ENCODE peak calls at places on chromosomes 5 and 9, in eight cellular contexts. One of them, this sample, is unnamed.

GRCh38 chr9:14170973-14171596 is 142.9 kb downstream of the NFIB start:
- DNase-seq in AML-193: no peak
- DNase-seq in anterior cingulate cortex: no peak
- DNase-seq in CD8-positive, alpha-beta T cell: no peak
- DNase-seq in effector memory CD4-positive, alpha-beta T cell: no peak
- DNase-seq in stimulated activated CD8-positive, alpha-beta memory T cell treated with anti-CD3 and anti-CD28 coated beads, Interleukin-15, amount 100 ng/mL, for 4 hours: no peak
- DNase-seq in foreskin fibroblast: peak
- DNase-seq in astrocyte of the spinal cord: peak
- DNase-seq in this sample: no peak

GRCh38 chr5:146732966-146733365 is 145.6 kb downstream of the PPP2R2B start:
- DNase-seq in effector memory CD4-positive, alpha-beta T cell: no peak
- DNase-seq in astrocyte of the spinal cord: no peak
- DNase-seq in anterior cingulate cortex: no peak
- DNase-seq in CD8-positive, alpha-beta T cell: no peak
- DNase-seq in foreskin fibroblast: no peak
- DNase-seq in AML-193: no peak
- DNase-seq in stimulated activated CD8-positive, alpha-beta memory T cell treated with anti-CD3 and anti-CD28 coated beads, Interleukin-15, amount 100 ng/mL, for 4 hours: no peak
- DNase-seq in this sample: no peak

GRCh38 chr5:88060194-88060593 is 208.5 kb downstream of the TMEM161B start:
- DNase-seq in astrocyte of the spinal cord: no peak
- DNase-seq in CD8-positive, alpha-beta T cell: no peak
- DNase-seq in AML-193: no peak
- DNase-seq in anterior cingulate cortex: no peak
- DNase-seq in effector memory CD4-positive, alpha-beta T cell: no peak
- DNase-seq in foreskin fibroblast: no peak
- DNase-seq in stimulated activated CD8-positive, alpha-beta memory T cell treated with anti-CD3 and anti-CD28 coated beads, Interleukin-15, amount 100 ng/mL, for 4 hours: no peak
- DNase-seq in this sample: no peak

GRCh38 chr9:108850293-108850897 is 5.4 kb downstream of the ACTL7B start:
- DNase-seq in stimulated activated CD8-positive, alpha-beta memory T cell treated with anti-CD3 and anti-CD28 coated beads, Interleukin-15, amount 100 ng/mL, for 4 hours: no peak
- DNase-seq in anterior cingulate cortex: no peak
- DNase-seq in AML-193: peak
- DNase-seq in CD8-positive, alpha-beta T cell: no peak
- DNase-seq in effector memory CD4-positive, alpha-beta T cell: no peak
- DNase-seq in foreskin fibroblast: peak
- DNase-seq in astrocyte of the spinal cord: peak
- DNase-seq in this sample: no peak

GRCh38 chr5:106656821-106657220 is 1013.9 kb downstream of the EFNA5 start:
- DNase-seq in AML-193: no peak
- DNase-seq in effector memory CD4-positive, alpha-beta T cell: no peak
- DNase-seq in astrocyte of the spinal cord: no peak
- DNase-seq in foreskin fibroblast: no peak
- DNase-seq in stimulated activated CD8-positive, alpha-beta memory T cell treated with anti-CD3 and anti-CD28 coated beads, Interleukin-15, amount 100 ng/mL, for 4 hours: no peak
- DNase-seq in anterior cingulate cortex: no peak
- DNase-seq in CD8-positive, alpha-beta T cell: no peak
- DNase-seq in this sample: no peak

GRCh38 chr9:120655005-120655622 is 59.2 kb downstream of the MEGF9 start:
- DNase-seq in stimulated activated CD8-positive, alpha-beta memory T cell treated with anti-CD3 and anti-CD28 coated beads, Interleukin-15, amount 100 ng/mL, for 4 hours: no peak
- DNase-seq in effector memory CD4-positive, alpha-beta T cell: no peak
- DNase-seq in astrocyte of the spinal cord: peak
- DNase-seq in foreskin fibroblast: peak
- DNase-seq in AML-193: no peak
- DNase-seq in anterior cingulate cortex: no peak
- DNase-seq in CD8-positive, alpha-beta T cell: no peak
- DNase-seq in this sample: no peak

GRCh38 chr9:124660341-124660801 is 110.7 kb downstream of the NR6A1 start:
- DNase-seq in effector memory CD4-positive, alpha-beta T cell: no peak
- DNase-seq in stimulated activated CD8-positive, alpha-beta memory T cell treated with anti-CD3 and anti-CD28 coated beads, Interleukin-15, amount 100 ng/mL, for 4 hours: no peak
- DNase-seq in AML-193: peak
- DNase-seq in foreskin fibroblast: peak
- DNase-seq in anterior cingulate cortex: peak
- DNase-seq in astrocyte of the spinal cord: peak
- DNase-seq in CD8-positive, alpha-beta T cell: no peak
- DNase-seq in this sample: no peak

GRCh38 chr5:97420646-97421045 is 237.6 kb upstream of the RIOK2 start:
- DNase-seq in CD8-positive, alpha-beta T cell: no peak
- DNase-seq in effector memory CD4-positive, alpha-beta T cell: no peak
- DNase-seq in stimulated activated CD8-positive, alpha-beta memory T cell treated with anti-CD3 and anti-CD28 coated beads, Interleukin-15, amount 100 ng/mL, for 4 hours: no peak
- DNase-seq in astrocyte of the spinal cord: no peak
- DNase-seq in foreskin fibroblast: no peak
- DNase-seq in anterior cingulate cortex: no peak
- DNase-seq in AML-193: no peak
- DNase-seq in this sample: no peak

GRCh38 chr9:131943397-131943796 is 136.3 kb downstream of the MED27 start:
- DNase-seq in effector memory CD4-positive, alpha-beta T cell: no peak
- DNase-seq in AML-193: no peak
- DNase-seq in foreskin fibroblast: no peak
- DNase-seq in astrocyte of the spinal cord: no peak
- DNase-seq in stimulated activated CD8-positive, alpha-beta memory T cell treated with anti-CD3 and anti-CD28 coated beads, Interleukin-15, amount 100 ng/mL, for 4 hours: no peak
- DNase-seq in anterior cingulate cortex: no peak
- DNase-seq in CD8-positive, alpha-beta T cell: no peak
- DNase-seq in this sample: no peak

GRCh38 chr5:58407042-58407709 is 52.7 kb downstream of the PLK2 start:
- DNase-seq in foreskin fibroblast: peak
- DNase-seq in CD8-positive, alpha-beta T cell: no peak
- DNase-seq in stimulated activated CD8-positive, alpha-beta memory T cell treated with anti-CD3 and anti-CD28 coated beads, Interleukin-15, amount 100 ng/mL, for 4 hours: no peak
- DNase-seq in anterior cingulate cortex: no peak
- DNase-seq in effector memory CD4-positive, alpha-beta T cell: no peak
- DNase-seq in astrocyte of the spinal cord: peak
- DNase-seq in AML-193: no peak
- DNase-seq in this sample: no peak

GRCh38 chr5:56055287-56055686 is 60.5 kb upstream of the IL6ST start:
- DNase-seq in CD8-positive, alpha-beta T cell: no peak
- DNase-seq in AML-193: no peak
- DNase-seq in stimulated activated CD8-positive, alpha-beta memory T cell treated with anti-CD3 and anti-CD28 coated beads, Interleukin-15, amount 100 ng/mL, for 4 hours: no peak
- DNase-seq in astrocyte of the spinal cord: no peak
- DNase-seq in anterior cingulate cortex: no peak
- DNase-seq in foreskin fibroblast: peak
- DNase-seq in effector memory CD4-positive, alpha-beta T cell: no peak
- DNase-seq in this sample: no peak

GRCh38 chr5:132103969-132104391 is 30.4 kb downstream of the CSF2 start:
- DNase-seq in effector memory CD4-positive, alpha-beta T cell: no peak
- DNase-seq in anterior cingulate cortex: no peak
- DNase-seq in foreskin fibroblast: no peak
- DNase-seq in CD8-positive, alpha-beta T cell: no peak
- DNase-seq in astrocyte of the spinal cord: no peak
- DNase-seq in stimulated activated CD8-positive, alpha-beta memory T cell treated with anti-CD3 and anti-CD28 coated beads, Interleukin-15, amount 100 ng/mL, for 4 hours: no peak
- DNase-seq in AML-193: no peak
- DNase-seq in this sample: no peak

GRCh38 chr5:2383678-2384025 is 367.8 kb downstream of the IRX2 start:
- DNase-seq in CD8-positive, alpha-beta T cell: no peak
- DNase-seq in foreskin fibroblast: no peak
- DNase-seq in stimulated activated CD8-positive, alpha-beta memory T cell treated with anti-CD3 and anti-CD28 coated beads, Interleukin-15, amount 100 ng/mL, for 4 hours: no peak
- DNase-seq in astrocyte of the spinal cord: no peak
- DNase-seq in effector memory CD4-positive, alpha-beta T cell: no peak
- DNase-seq in AML-193: no peak
- DNase-seq in anterior cingulate cortex: no peak
- DNase-seq in this sample: no peak

GRCh38 chr9:72038890-72039410 is 21.5 kb downstream of the C9orf57 start:
- DNase-seq in stimulated activated CD8-positive, alpha-beta memory T cell treated with anti-CD3 and anti-CD28 coated beads, Interleukin-15, amount 100 ng/mL, for 4 hours: no peak
- DNase-seq in foreskin fibroblast: peak
- DNase-seq in anterior cingulate cortex: peak
- DNase-seq in CD8-positive, alpha-beta T cell: peak
- DNase-seq in astrocyte of the spinal cord: peak
- DNase-seq in AML-193: peak
- DNase-seq in effector memory CD4-positive, alpha-beta T cell: peak
- DNase-seq in this sample: peak

GRCh38 chr9:134377976-134378375 is 51.7 kb downstream of the RXRA start:
- DNase-seq in astrocyte of the spinal cord: no peak
- DNase-seq in CD8-positive, alpha-beta T cell: no peak
- DNase-seq in effector memory CD4-positive, alpha-beta T cell: no peak
- DNase-seq in anterior cingulate cortex: no peak
- DNase-seq in AML-193: no peak
- DNase-seq in stimulated activated CD8-positive, alpha-beta memory T cell treated with anti-CD3 and anti-CD28 coated beads, Interleukin-15, amount 100 ng/mL, for 4 hours: no peak
- DNase-seq in foreskin fibroblast: no peak
- DNase-seq in this sample: no peak

GRCh38 chr5:95595289-95595931 is 24.5 kb upstream of the GPR150 start:
- DNase-seq in foreskin fibroblast: no peak
- DNase-seq in astrocyte of the spinal cord: no peak
- DNase-seq in AML-193: no peak
- DNase-seq in CD8-positive, alpha-beta T cell: no peak
- DNase-seq in anterior cingulate cortex: no peak
- DNase-seq in effector memory CD4-positive, alpha-beta T cell: no peak
- DNase-seq in stimulated activated CD8-positive, alpha-beta memory T cell treated with anti-CD3 and anti-CD28 coated beads, Interleukin-15, amount 100 ng/mL, for 4 hours: no peak
- DNase-seq in this sample: no peak

GRCh38 chr9:110257097-110257955 is 1.0 kb upstream of the TXN start:
- DNase-seq in astrocyte of the spinal cord: peak
- DNase-seq in foreskin fibroblast: no peak
- DNase-seq in stimulated activated CD8-positive, alpha-beta memory T cell treated with anti-CD3 and anti-CD28 coated beads, Interleukin-15, amount 100 ng/mL, for 4 hours: no peak
- DNase-seq in effector memory CD4-positive, alpha-beta T cell: no peak
- DNase-seq in CD8-positive, alpha-beta T cell: no peak
- DNase-seq in AML-193: peak
- DNase-seq in anterior cingulate cortex: no peak
- DNase-seq in this sample: no peak

GRCh38 chr9:127698985-127699670 is 7.7 kb upstream of the CFAP157 start:
- DNase-seq in astrocyte of the spinal cord: peak
- DNase-seq in AML-193: no peak
- DNase-seq in CD8-positive, alpha-beta T cell: peak
- DNase-seq in foreskin fibroblast: peak
- DNase-seq in stimulated activated CD8-positive, alpha-beta memory T cell treated with anti-CD3 and anti-CD28 coated beads, Interleukin-15, amount 100 ng/mL, for 4 hours: peak
- DNase-seq in effector memory CD4-positive, alpha-beta T cell: peak
- DNase-seq in anterior cingulate cortex: peak
- DNase-seq in this sample: peak

GRCh38 chr9:112119225-112120045 is 55.7 kb downstream of the SUSD1 start:
- DNase-seq in astrocyte of the spinal cord: peak
- DNase-seq in anterior cingulate cortex: no peak
- DNase-seq in effector memory CD4-positive, alpha-beta T cell: no peak
- DNase-seq in foreskin fibroblast: no peak
- DNase-seq in stimulated activated CD8-positive, alpha-beta memory T cell treated with anti-CD3 and anti-CD28 coated beads, Interleukin-15, amount 100 ng/mL, for 4 hours: no peak
- DNase-seq in CD8-positive, alpha-beta T cell: no peak
- DNase-seq in AML-193: no peak
- DNase-seq in this sample: no peak

GRCh38 chr5:151671979-151672378 is 14.7 kb downstream of the SPARC start:
- DNase-seq in stimulated activated CD8-positive, alpha-beta memory T cell treated with anti-CD3 and anti-CD28 coated beads, Interleukin-15, amount 100 ng/mL, for 4 hours: no peak
- DNase-seq in CD8-positive, alpha-beta T cell: no peak
- DNase-seq in astrocyte of the spinal cord: no peak
- DNase-seq in anterior cingulate cortex: no peak
- DNase-seq in foreskin fibroblast: peak
- DNase-seq in AML-193: no peak
- DNase-seq in effector memory CD4-positive, alpha-beta T cell: no peak
- DNase-seq in this sample: no peak

GRCh38 chr9:135887021-135887507 is 20.3 kb downstream of the CAMSAP1 start:
- DNase-seq in stimulated activated CD8-positive, alpha-beta memory T cell treated with anti-CD3 and anti-CD28 coated beads, Interleukin-15, amount 100 ng/mL, for 4 hours: no peak
- DNase-seq in foreskin fibroblast: no peak
- DNase-seq in effector memory CD4-positive, alpha-beta T cell: no peak
- DNase-seq in AML-193: peak
- DNase-seq in CD8-positive, alpha-beta T cell: no peak
- DNase-seq in anterior cingulate cortex: peak
- DNase-seq in astrocyte of the spinal cord: peak
- DNase-seq in this sample: no peak

GRCh38 chr5:134568761-134569725 is 43.6 kb downstream of the JADE2 start:
- DNase-seq in foreskin fibroblast: no peak
- DNase-seq in astrocyte of the spinal cord: no peak
- DNase-seq in anterior cingulate cortex: peak
- DNase-seq in stimulated activated CD8-positive, alpha-beta memory T cell treated with anti-CD3 and anti-CD28 coated beads, Interleukin-15, amount 100 ng/mL, for 4 hours: no peak
- DNase-seq in CD8-positive, alpha-beta T cell: no peak
- DNase-seq in AML-193: no peak
- DNase-seq in effector memory CD4-positive, alpha-beta T cell: no peak
- DNase-seq in this sample: no peak

GRCh38 chr9:97315550-97315949 is 8.1 kb downstream of the CCDC180 start:
- DNase-seq in astrocyte of the spinal cord: no peak
- DNase-seq in foreskin fibroblast: peak
- DNase-seq in effector memory CD4-positive, alpha-beta T cell: no peak
- DNase-seq in stimulated activated CD8-positive, alpha-beta memory T cell treated with anti-CD3 and anti-CD28 coated beads, Interleukin-15, amount 100 ng/mL, for 4 hours: no peak
- DNase-seq in CD8-positive, alpha-beta T cell: no peak
- DNase-seq in AML-193: no peak
- DNase-seq in anterior cingulate cortex: no peak
- DNase-seq in this sample: no peak

GRCh38 chr5:124888050-124888506 is 141.6 kb upstream of the ZNF608 start:
- DNase-seq in AML-193: no peak
- DNase-seq in CD8-positive, alpha-beta T cell: no peak
- DNase-seq in anterior cingulate cortex: no peak
- DNase-seq in astrocyte of the spinal cord: no peak
- DNase-seq in foreskin fibroblast: no peak
- DNase-seq in effector memory CD4-positive, alpha-beta T cell: no peak
- DNase-seq in stimulated activated CD8-positive, alpha-beta memory T cell treated with anti-CD3 and anti-CD28 coated beads, Interleukin-15, amount 100 ng/mL, for 4 hours: no peak
- DNase-seq in this sample: no peak

GRCh38 chr5:159202151-159202550 is 7.2 kb downstream of the RNF145 start:
- DNase-seq in astrocyte of the spinal cord: no peak
- DNase-seq in stimulated activated CD8-positive, alpha-beta memory T cell treated with anti-CD3 and anti-CD28 coated beads, Interleukin-15, amount 100 ng/mL, for 4 hours: no peak
- DNase-seq in anterior cingulate cortex: no peak
- DNase-seq in AML-193: no peak
- DNase-seq in effector memory CD4-positive, alpha-beta T cell: no peak
- DNase-seq in foreskin fibroblast: no peak
- DNase-seq in CD8-positive, alpha-beta T cell: no peak
- DNase-seq in this sample: no peak

This sample was measured in activated T-helper 9 cell treated with anti-CD3 and anti-CD28 coated beads, Interleukin-2, amount 50 U/mL, for 16 hours.